ENCODE peak calls at places on chromosomes 2 and 18, in ten cellular contexts. A, F, Z, J, O, U, I, B, Q and X are unnamed samples.

GRCh38 chr2:37982147-37982582 is 57.1 kb downstream of the RMDN2 start:
- DNase-seq in I (peak), U (no peak), F (peak), O (peak), B (peak), Q (peak), J (peak), A (peak), Z (peak), X (peak)

GRCh38 chr2:152436148-152436547 is 101.2 kb downstream of the FMNL2 start:
- DNase-seq in Q (no peak), B (no peak), F (no peak), O (no peak), U (no peak), J (no peak), Z (no peak), A (no peak), I (no peak), X (no peak)

GRCh38 chr2:132400169-132400900 is 16.3 kb upstream of the GPR39 start:
- DNase-seq in J (peak), Z (no peak), Q (no peak), B (no peak), F (no peak), I (no peak), O (no peak), U (no peak), A (peak), X (peak)

GRCh38 chr2:45329045-45329677 is 281.9 kb downstream of the SRBD1 start:
- DNase-seq in U (no peak), O (no peak), A (peak), I (no peak), Z (no peak), B (no peak), F (no peak), J (peak), Q (no peak), X (peak)

GRCh38 chr2:118791511-118791910 is 55.9 kb downstream of the EN1 start:
- DNase-seq in J (no peak), Q (no peak), B (no peak), F (no peak), A (no peak), U (no peak), Z (no peak), I (no peak), O (no peak), X (no peak)

GRCh38 chr2:80822999-80823398 is 518.4 kb upstream of the LRRTM1 start:
- DNase-seq in I (no peak), O (no peak), U (no peak), F (no peak), Q (no peak), Z (no peak), B (no peak), A (no peak), J (no peak), X (no peak)

GRCh38 chr18:59268722-59269562 is 4.3 kb downstream of the RAX start:
- DNase-seq in A (peak), I (no peak), J (peak), Z (no peak), Q (no peak), B (peak), O (peak), U (no peak), F (no peak), X (no peak)

GRCh38 chr2:209383212-209383611 is 40.6 kb upstream of the MAP2 start:
- DNase-seq in Q (no peak), A (peak), B (no peak), J (no peak), O (no peak), Z (no peak), F (no peak), I (no peak), U (no peak), X (peak)

GRCh38 chr2:41400057-41400665 is 647.7 kb upstream of the PKDCC start:
- DNase-seq in A (no peak), U (no peak), Z (no peak), O (no peak), B (no peak), I (no peak), F (no peak), J (peak), Q (no peak), X (peak)

GRCh38 chr2:159459279-159459678 is 157.1 kb downstream of the BAZ2B start:
- DNase-seq in Q (no peak), J (no peak), F (no peak), U (no peak), I (no peak), A (no peak), Z (no peak), B (no peak), O (no peak), X (peak)

GRCh38 chr2:216934151-216934550 is 74.3 kb upstream of the TNP1 start:
- DNase-seq in J (no peak), F (no peak), U (no peak), B (no peak), I (no peak), Z (no peak), O (no peak), A (no peak), Q (no peak), X (no peak)

GRCh38 chr2:173043897-173044472 is 31.7 kb upstream of the MAP3K20 start:
- DNase-seq in F (no peak), J (no peak), Z (no peak), Q (no peak), U (no peak), I (no peak), A (no peak), O (no peak), B (no peak), X (no peak)

GRCh38 chr2:18369750-18370149 is 190.7 kb downstream of the RDH14 start:
- DNase-seq in J (no peak), U (no peak), Z (no peak), O (no peak), F (no peak), Q (no peak), I (no peak), B (no peak), A (peak), X (peak)

GRCh38 chr2:200311139-200311538 is 4.6 kb downstream of the SPATS2L start:
- DNase-seq in A (no peak), Z (no peak), B (no peak), O (no peak), Q (no peak), J (no peak), U (no peak), I (no peak), F (no peak), X (no peak)

GRCh38 chr2:178397002-178397605 is 53.9 kb downstream of the PRKRA start:
- DNase-seq in B (no peak), Q (no peak), A (peak), O (peak), J (no peak), Z (no peak), F (no peak), I (no peak), U (no peak), X (peak)

GRCh38 chr18:48896326-48896874 is 54.4 kb downstream of the SMAD7 start:
- DNase-seq in A (no peak), B (no peak), O (no peak), U (no peak), F (no peak), Q (no peak), I (no peak), Z (no peak), J (no peak), X (no peak)

GRCh38 chr2:228318218-228318617 is 136.7 kb upstream of the SPHKAP start:
- DNase-seq in I (no peak), B (no peak), U (no peak), A (peak), J (peak), O (peak), Z (no peak), Q (peak), F (no peak), X (no peak)

GRCh38 chr2:174335605-174336402 is 1.1 kb downstream of the SP9 start:
- DNase-seq in Q (no peak), O (peak), U (no peak), I (no peak), Z (peak), B (no peak), F (no peak), J (no peak), A (no peak), X (no peak)

DNA sequence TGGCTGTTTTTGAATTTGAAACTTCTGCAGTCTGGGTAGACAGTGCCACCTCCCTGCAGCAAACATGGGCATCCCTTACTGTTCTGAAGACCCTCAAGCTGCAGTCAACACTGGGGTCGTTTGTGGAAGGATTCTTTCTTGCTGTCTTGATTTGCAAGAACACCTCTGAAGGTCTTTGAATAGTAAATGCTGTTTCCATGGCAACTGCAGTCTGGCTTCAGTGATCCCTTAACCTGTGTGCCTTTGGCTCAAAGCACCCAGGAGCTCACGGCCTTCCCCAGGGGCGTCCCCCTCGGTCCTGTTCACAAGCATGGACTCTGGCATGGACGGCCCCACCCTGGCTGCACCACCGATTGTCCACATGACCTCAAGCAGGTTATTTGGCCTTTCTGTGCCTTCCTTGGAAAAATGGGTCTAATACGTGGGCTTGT is 38.3 kb downstream of the LRRFIP1 start:
- DNase-seq in I (no peak), F (no peak), U (no peak), O (no peak), Q (no peak), B (no peak), Z (no peak), A (no peak), J (no peak), X (no peak)
- TF ChIP-seq CTCF in I (no peak), F (no peak), U (no peak), O (no peak), Q (no peak), B (no peak), Z (no peak), A (no peak), J (no peak), X (peak)

GRCh38 chr18:62186656-62187542 is at the start of the genes PIGN and RELCH:
- DNase-seq in F (peak), Z (peak), O (peak), Q (peak), B (peak), A (peak), I (peak), J (peak), U (peak), X (peak)

GRCh38 chr18:62182220-62182619 is 4.6 kb downstream of the PIGN start:
- DNase-seq in O (no peak), F (no peak), Z (no peak), J (no peak), B (no peak), U (no peak), I (no peak), Q (no peak), A (no peak), X (no peak)

GRCh38 chr18:62179213-62179612 is 7.6 kb downstream of the PIGN start:
- DNase-seq in F (no peak), Z (no peak), O (no peak), A (no peak), I (no peak), J (no peak), B (no peak), Q (no peak), U (no peak), X (no peak)

GRCh38 chr18:62187543-62188378 is 706 bp downstream of the RELCH start:
- DNase-seq in A (peak), Z (peak), U (no peak), F (peak), I (peak), B (peak), J (peak), Q (peak), O (peak), X (no peak)

DNA sequence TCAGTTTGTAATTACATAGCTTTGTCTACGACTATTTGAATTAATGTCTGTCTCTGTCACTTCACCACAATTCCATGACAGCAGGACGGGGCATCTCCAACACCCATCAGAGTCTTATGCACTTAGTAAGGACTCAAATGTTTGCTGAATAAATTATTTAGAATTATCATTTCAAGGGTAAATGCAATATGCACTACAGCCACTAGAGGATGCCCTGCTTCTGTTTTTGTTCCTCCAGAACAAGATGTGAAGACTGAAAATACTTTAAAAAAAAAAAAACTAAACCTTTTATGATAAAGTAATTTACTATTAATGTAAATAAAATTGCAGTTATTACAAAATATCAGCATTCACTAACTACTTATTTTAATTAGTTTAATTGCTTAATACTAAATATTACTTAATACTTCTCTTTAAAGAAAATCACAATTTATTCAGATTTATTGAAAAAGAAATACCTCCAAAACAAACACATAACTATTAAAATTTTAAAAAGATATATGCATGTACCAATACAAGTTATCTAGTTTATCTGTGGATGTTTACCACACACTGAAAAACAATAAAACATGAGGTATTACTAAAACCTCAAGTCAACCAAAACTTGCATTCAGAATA is 3.2 kb downstream of the PIGN start:
- DNase-seq in O (peak), Q (no peak), U (no peak), A (peak), J (peak), Z (peak), B (no peak), F (no peak), I (no peak), X (peak)
- H3K4me3 ChIP-seq in O (no peak), Q (no peak), U (no peak), A (no peak), J (no peak), Z (no peak), B (no peak), F (no peak), I (no peak), X (no peak)

GRCh38 chr2:130373808-130374365 is 18.0 kb downstream of the PTPN18 start:
- DNase-seq in J (no peak), U (no peak), B (no peak), O (no peak), A (no peak), Q (no peak), F (no peak), Z (no peak), I (no peak), X (no peak)

GRCh38 chr2:130372055-130372832 is 16.4 kb downstream of the PTPN18 start:
- DNase-seq in U (peak), J (peak), O (peak), F (peak), B (peak), I (peak), Z (peak), Q (peak), A (peak), X (peak)

GRCh38 chr2:130371723-130372054 is 15.8 kb downstream of the PTPN18 start:
- DNase-seq in F (no peak), J (no peak), O (no peak), A (no peak), Q (no peak), Z (no peak), U (no peak), I (no peak), B (peak), X (no peak)

GRCh38 chr2:130374587-130375290 is 18.9 kb downstream of the PTPN18 start:
- DNase-seq in J (no peak), U (no peak), A (no peak), I (no peak), Z (no peak), F (peak), O (no peak), B (no peak), Q (no peak), X (peak)

DNA sequence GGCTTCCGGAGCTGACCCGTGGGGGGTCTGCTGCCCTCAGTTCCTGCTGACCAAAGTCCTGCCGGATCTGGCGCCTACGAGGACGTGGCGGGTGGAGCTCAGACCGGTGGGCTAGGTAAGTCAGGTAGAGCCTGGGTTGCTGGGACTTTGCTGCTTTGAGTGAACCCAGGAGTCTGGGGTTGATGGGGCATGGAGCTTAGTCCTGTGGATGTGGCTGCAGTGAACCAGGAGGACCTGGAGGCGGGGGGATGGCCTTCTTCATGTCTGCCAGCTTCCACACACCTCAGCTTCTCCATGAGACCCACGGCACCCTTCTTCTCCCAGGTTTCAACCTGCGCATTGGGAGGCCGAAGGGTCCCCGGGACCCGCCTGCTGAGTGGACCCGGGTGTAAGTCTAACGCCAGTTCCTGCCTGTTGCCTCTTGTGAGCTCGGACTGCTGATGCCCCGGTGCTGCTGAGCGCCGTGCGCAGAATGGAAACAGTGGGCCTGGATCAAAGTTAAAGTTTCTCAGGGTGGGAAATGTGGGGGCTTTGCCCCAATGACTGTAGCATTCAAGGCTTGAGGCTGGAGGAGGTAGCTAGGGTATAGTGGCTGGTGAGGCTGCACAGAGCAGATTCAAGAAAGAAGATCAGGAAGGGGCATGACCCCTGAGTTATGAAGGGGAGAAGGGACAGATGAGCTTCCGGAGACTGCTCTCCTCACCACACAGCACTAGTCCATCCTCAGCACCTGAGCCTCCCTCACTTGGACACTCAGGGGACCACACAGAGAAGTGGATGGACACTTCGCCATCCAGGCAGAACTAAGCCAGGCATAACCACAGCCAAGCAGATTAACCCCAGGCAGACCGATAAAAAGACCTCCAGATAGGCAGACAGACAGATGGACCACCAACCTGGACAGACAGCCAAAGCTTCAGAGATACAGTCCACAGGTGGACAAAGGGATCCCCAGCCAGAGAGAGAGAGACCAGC is 17.3 kb downstream of the PTPN18 start:
- DNase-seq in I (no peak), U (no peak), O (no peak), J (no peak), A (no peak), F (no peak), Q (no peak), B (no peak), Z (no peak), X (no peak)
- TF ChIP-seq CTCF in I (no peak), U (no peak), O (no peak), J (no peak), A (no peak), F (no peak), Q (peak), B (peak), Z (no peak), X (no peak)

GRCh38 chr18:63975632-63976031 is 5.8 kb downstream of the SERPINB8 start:
- DNase-seq in B (no peak), J (no peak), Z (no peak), I (no peak), O (no peak), U (no peak), Q (no peak), A (no peak), F (no peak), X (no peak)

GRCh38 chr18:63969965-63970802 is at the start of gene SERPINB8:
- DNase-seq in I (peak), U (peak), A (peak), J (peak), Z (peak), Q (peak), O (peak), F (peak), B (peak), X (peak)

GRCh38 chr18:63971320-63972071 is 1.6 kb downstream of the SERPINB8 start:
- DNase-seq in U (no peak), Z (no peak), B (no peak), Q (no peak), A (peak), I (no peak), O (no peak), J (no peak), F (no peak), X (no peak)

GRCh38 chr18:63974991-63975390 is 5.1 kb downstream of the SERPINB8 start:
- DNase-seq in A (peak), F (peak), O (peak), J (no peak), U (no peak), B (no peak), I (no peak), Z (no peak), Q (peak), X (no peak)

DNA sequence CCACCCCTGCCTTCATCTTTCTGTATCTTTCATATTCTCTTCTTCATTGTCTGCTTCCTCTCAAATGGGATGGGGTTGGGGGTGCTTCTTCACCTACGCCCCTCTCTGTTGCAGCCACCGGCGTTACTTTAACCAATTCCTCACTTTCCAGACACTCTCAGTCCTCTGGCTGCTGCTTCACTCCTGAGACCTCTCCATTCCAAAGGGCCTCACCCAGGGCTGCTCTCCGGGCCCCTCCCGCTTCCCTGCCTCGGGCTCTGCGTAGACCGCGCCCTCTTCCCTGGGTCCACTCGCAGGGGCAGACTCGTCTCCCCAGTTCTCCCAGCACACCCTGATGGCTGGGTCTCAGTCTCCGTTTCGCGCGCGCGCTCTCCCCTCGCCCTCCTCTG is 916 bp downstream of the SERPINB8 start:
- DNase-seq in B (peak), I (peak), O (peak), Q (peak), U (no peak), A (peak), J (peak), Z (no peak), F (peak), X (no peak)
- H3K4me3 ChIP-seq in B (peak), I (peak), O (peak), Q (peak), U (peak), A (peak), J (peak), Z (peak), F (peak), X (peak)

GRCh38 chr2:6922201-6922656 is 5.0 kb downstream of the RNF144A start:
- DNase-seq in U (no peak), Q (no peak), I (no peak), B (no peak), J (peak), A (peak), O (no peak), Z (no peak), F (no peak), X (no peak)
- TF ChIP-seq CTCF in U (no peak), Q (no peak), I (no peak), B (peak), J (peak), A (peak), O (no peak), Z (no peak), F (no peak), X (peak)

GRCh38 chr2:181152221-181152620 is 171.8 kb downstream of the UBE2E3 start:
- DNase-seq in A (no peak), Q (no peak), B (no peak), F (no peak), Z (no peak), I (no peak), O (no peak), J (no peak), U (no peak), X (no peak)
- H3K4me3 ChIP-seq in A (no peak), Q (no peak), B (no peak), F (no peak), Z (no peak), I (no peak), O (no peak), J (no peak), U (no peak), X (no peak)

GRCh38 chr18:79451237-79452125 is 55.8 kb downstream of the NFATC1 start:
- DNase-seq in B (no peak), A (no peak), Q (no peak), J (no peak), U (no peak), F (no peak), O (no peak), Z (no peak), I (no peak), X (no peak)
- TF ChIP-seq CTCF in B (no peak), A (no peak), Q (no peak), J (no peak), U (no peak), F (no peak), O (no peak), Z (no peak), I (no peak), X (peak)